ENCODE peak calls at places on chromosome 2, in ten cellular contexts. I is OCI-LY7; E is kidney tubule cell; G is EL; K is nephron progenitor cell; A is NCI-H524 treated with DMSO at 0.1 percent for 48 hours; J is stomach; F is right lobe of liver; B is AG09319; N is activated naive CD4-positive, alpha-beta T cell. Q is an unnamed sample.

GRCh38 chr2:187971893-187972292 is 319.8 kb upstream of the GULP1 start:
- DNase-seq in B (no peak), N (no peak), A (no peak), K (no peak), J (no peak), E (no peak), G (no peak), I (no peak), F (no peak), Q (no peak)

GRCh38 chr2:222410534-222410933 is 13.8 kb upstream of the SGPP2 start:
- DNase-seq in F (no peak), K (peak), E (peak), B (no peak), N (no peak), G (peak), J (no peak), I (no peak), A (no peak), Q (peak)

GRCh38 chr2:238985931-238986446 is 138.1 kb downstream of the TWIST2 start:
- DNase-seq in I (no peak), K (no peak), A (no peak), N (no peak), E (no peak), B (no peak), G (no peak), F (no peak), J (no peak), Q (peak)

GRCh38 chr2:178193823-178194599 is at the start of gene OSBPL6:
- DNase-seq in K (peak), B (peak), E (peak), J (peak), F (peak), I (peak), N (no peak), G (peak), A (peak), Q (peak)

GRCh38 chr2:218166791-218167190 is at the start of gene CXCR1:
- DNase-seq in K (no peak), A (no peak), N (no peak), J (no peak), I (peak), B (no peak), G (no peak), F (no peak), E (no peak), Q (no peak)

GRCh38 chr2:200689115-200689514 is 103.3 kb downstream of the AOX1 start:
- DNase-seq in A (no peak), J (no peak), K (no peak), B (no peak), G (no peak), E (no peak), N (no peak), F (no peak), I (no peak), Q (no peak)

GRCh38 chr2:132582360-132582759 is 87.6 kb downstream of the LYPD1 start:
- DNase-seq in N (no peak), G (no peak), K (no peak), A (no peak), F (no peak), I (no peak), J (peak), E (no peak), B (peak), Q (no peak)

GRCh38 chr2:205574041-205574440 is 108.3 kb upstream of the NRP2 start:
- DNase-seq in N (no peak), K (no peak), E (no peak), B (no peak), F (no peak), I (no peak), J (no peak), A (no peak), G (peak), Q (no peak)

GRCh38 chr2:39433586-39434195 is 3.4 kb downstream of the MAP4K3 start:
- DNase-seq in K (no peak), I (no peak), G (no peak), B (peak), A (no peak), F (no peak), E (no peak), J (no peak), N (no peak), Q (no peak)

GRCh38 chr2:30217644-30218361 is 13.5 kb upstream of the LBH start:
- DNase-seq in A (no peak), K (no peak), I (no peak), J (peak), G (no peak), E (peak), N (no peak), B (no peak), F (no peak), Q (peak)

GRCh38 chr2:217953011-217953481 is 49.7 kb downstream of the TNS1 start:
- DNase-seq in A (no peak), J (peak), G (no peak), F (peak), B (no peak), K (no peak), E (no peak), I (no peak), N (no peak), Q (no peak)

GRCh38 chr2:181070119-181070833 is 89.9 kb downstream of the UBE2E3 start:
- DNase-seq in J (no peak), A (no peak), F (no peak), N (no peak), E (peak), K (no peak), G (peak), B (no peak), I (no peak), Q (no peak)

GRCh38 chr2:136360790-136361189 is 242.8 kb upstream of the CXCR4 start:
- DNase-seq in K (no peak), A (no peak), G (no peak), I (no peak), N (no peak), F (no peak), J (no peak), E (no peak), B (no peak), Q (no peak)

GRCh38 chr2:149049142-149049541 is 10.6 kb downstream of the LYPD6B start:
- DNase-seq in K (no peak), J (no peak), A (no peak), F (no peak), I (no peak), B (no peak), G (peak), E (peak), N (no peak), Q (no peak)

GRCh38 chr2:131030478-131030971 is 62.7 kb downstream of the FAM168B start:
- DNase-seq in G (no peak), N (no peak), I (no peak), A (no peak), B (no peak), E (no peak), K (no peak), F (no peak), J (no peak), Q (no peak)

GRCh38 chr2:185502351-185502750 is 236.3 kb upstream of the FSIP2 start:
- DNase-seq in N (no peak), K (no peak), J (no peak), E (no peak), A (peak), B (no peak), I (no peak), G (no peak), F (no peak), Q (no peak)